ENCODE peak calls at places on chromosomes 1 and 21, in five cellular contexts. One of them, this sample, is unnamed.

GRCh38 chr1:61674221-61674620 is 50.7 kb downstream of the TM2D1 start:
- DNase-seq in SK-N-SH: no peak
- DNase-seq in GM12878: no peak
- DNase-seq in HepG2: no peak
- DNase-seq in K562: no peak
- DNase-seq in this sample: no peak

GRCh38 chr21:26583737-26584136 is 10.7 kb upstream of the CYYR1 start:
- DNase-seq in SK-N-SH: no peak
- DNase-seq in GM12878: no peak
- DNase-seq in HepG2: no peak
- DNase-seq in K562: no peak
- DNase-seq in this sample: no peak

GRCh38 chr1:228088586-228089498 is 6.3 kb downstream of the ARF1 start:
- DNase-seq in SK-N-SH: no peak
- DNase-seq in GM12878: no peak
- DNase-seq in HepG2: no peak
- DNase-seq in K562: no peak
- DNase-seq in this sample: peak

GRCh38 chr21:39867198-39867650 is at the start of gene PCP4:
- DNase-seq in SK-N-SH: peak
- DNase-seq in GM12878: no peak
- DNase-seq in HepG2: peak
- DNase-seq in K562: peak
- DNase-seq in this sample: no peak

GRCh38 chr1:228873714-228874113 is 138.4 kb downstream of the RHOU start:
- DNase-seq in SK-N-SH: no peak
- DNase-seq in GM12878: no peak
- DNase-seq in HepG2: no peak
- DNase-seq in K562: no peak
- DNase-seq in this sample: no peak

GRCh38 chr1:93581917-93582850 is 99.5 kb downstream of the BCAR3 start:
- DNase-seq in SK-N-SH: no peak
- DNase-seq in GM12878: no peak
- DNase-seq in HepG2: no peak
- DNase-seq in K562: no peak
- DNase-seq in this sample: no peak

GRCh38 chr1:233294991-233295774 is at the start of gene PCNX2:
- DNase-seq in SK-N-SH: peak
- DNase-seq in GM12878: no peak
- DNase-seq in HepG2: no peak
- DNase-seq in K562: peak
- DNase-seq in this sample: no peak

GRCh38 chr1:42133809-42134526 is 19.2 kb upstream of the GUCA2B start:
- DNase-seq in SK-N-SH: no peak
- DNase-seq in GM12878: no peak
- DNase-seq in HepG2: no peak
- DNase-seq in K562: no peak
- DNase-seq in this sample: no peak

GRCh38 chr21:14977814-14978213 is 87.0 kb downstream of the NRIP1 start:
- DNase-seq in SK-N-SH: no peak
- DNase-seq in GM12878: no peak
- DNase-seq in HepG2: no peak
- DNase-seq in K562: no peak
- DNase-seq in this sample: no peak

GRCh38 chr1:94792876-94793605 is 27.1 kb upstream of the SLC44A3 start:
- DNase-seq in SK-N-SH: no peak
- DNase-seq in GM12878: no peak
- DNase-seq in HepG2: peak
- DNase-seq in K562: no peak
- DNase-seq in this sample: no peak

GRCh38 chr1:34924759-34925555 is 4.5 kb downstream of the DLGAP3 start:
- DNase-seq in SK-N-SH: no peak
- DNase-seq in GM12878: no peak
- DNase-seq in HepG2: peak
- DNase-seq in K562: peak
- DNase-seq in this sample: peak

GRCh38 chr1:100445565-100445964 is 92.4 kb upstream of the GPR88 start:
- DNase-seq in SK-N-SH: no peak
- DNase-seq in GM12878: no peak
- DNase-seq in HepG2: no peak
- DNase-seq in K562: no peak
- DNase-seq in this sample: no peak

GRCh38 chr1:89799495-89799894 is 21.3 kb upstream of the LRRC8D start:
- DNase-seq in SK-N-SH: no peak
- DNase-seq in GM12878: no peak
- DNase-seq in HepG2: no peak
- DNase-seq in K562: no peak
- DNase-seq in this sample: no peak

GRCh38 chr1:46380004-46380403 is 14.1 kb upstream of the FAAH start:
- DNase-seq in SK-N-SH: no peak
- DNase-seq in GM12878: no peak
- DNase-seq in HepG2: no peak
- DNase-seq in K562: no peak
- DNase-seq in this sample: no peak

GRCh38 chr1:198316681-198317080 is 159.9 kb downstream of the NEK7 start:
- DNase-seq in SK-N-SH: no peak
- DNase-seq in GM12878: no peak
- DNase-seq in HepG2: no peak
- DNase-seq in K562: no peak
- DNase-seq in this sample: no peak

GRCh38 chr1:19739628-19740027 is 60.1 kb downstream of the TMCO4 start:
- DNase-seq in SK-N-SH: no peak
- DNase-seq in GM12878: no peak
- DNase-seq in HepG2: no peak
- DNase-seq in K562: no peak
- DNase-seq in this sample: no peak

GRCh38 chr1:207027221-207027777 is 5.3 kb downstream of the C1orf116 start:
- DNase-seq in SK-N-SH: no peak
- DNase-seq in GM12878: no peak
- DNase-seq in HepG2: no peak
- DNase-seq in K562: no peak
- DNase-seq in this sample: no peak

GRCh38 chr1:6935379-6936307 is 150.4 kb downstream of the CAMTA1 start:
- DNase-seq in SK-N-SH: peak
- DNase-seq in GM12878: no peak
- DNase-seq in HepG2: no peak
- DNase-seq in K562: no peak
- DNase-seq in this sample: no peak

GRCh38 chr1:160423966-160424365 is 23.6 kb downstream of the VANGL2 start:
- DNase-seq in SK-N-SH: no peak
- DNase-seq in GM12878: no peak
- DNase-seq in HepG2: no peak
- DNase-seq in K562: no peak
- DNase-seq in this sample: no peak

GRCh38 chr1:34113887-34114286 is 51.1 kb downstream of the CSMD2 start:
- DNase-seq in SK-N-SH: peak
- DNase-seq in GM12878: no peak
- DNase-seq in HepG2: peak
- DNase-seq in K562: no peak
- DNase-seq in this sample: no peak

GRCh38 chr1:114470681-114471080 is 40.3 kb downstream of the TRIM33 start:
- DNase-seq in SK-N-SH: no peak
- DNase-seq in GM12878: no peak
- DNase-seq in HepG2: no peak
- DNase-seq in K562: no peak
- DNase-seq in this sample: no peak

GRCh38 chr1:10917513-10918454 is 94.7 kb upstream of the TARDBP start:
- DNase-seq in SK-N-SH: no peak
- DNase-seq in GM12878: no peak
- DNase-seq in HepG2: no peak
- DNase-seq in K562: no peak
- DNase-seq in this sample: peak

GRCh38 chr1:93516164-93516563 is 68.2 kb downstream of the FNBP1L start:
- DNase-seq in SK-N-SH: no peak
- DNase-seq in GM12878: peak
- DNase-seq in HepG2: no peak
- DNase-seq in K562: no peak
- DNase-seq in this sample: no peak

GRCh38 chr1:231584117-231584516 is 42.5 kb upstream of the DISC1 start:
- DNase-seq in SK-N-SH: peak
- DNase-seq in GM12878: no peak
- DNase-seq in HepG2: peak
- DNase-seq in K562: no peak
- DNase-seq in this sample: peak

GRCh38 chr1:201274616-201275265 is 8.6 kb upstream of the PKP1 start:
- DNase-seq in SK-N-SH: no peak
- DNase-seq in GM12878: no peak
- DNase-seq in HepG2: no peak
- DNase-seq in K562: no peak
- DNase-seq in this sample: no peak

DNA sequence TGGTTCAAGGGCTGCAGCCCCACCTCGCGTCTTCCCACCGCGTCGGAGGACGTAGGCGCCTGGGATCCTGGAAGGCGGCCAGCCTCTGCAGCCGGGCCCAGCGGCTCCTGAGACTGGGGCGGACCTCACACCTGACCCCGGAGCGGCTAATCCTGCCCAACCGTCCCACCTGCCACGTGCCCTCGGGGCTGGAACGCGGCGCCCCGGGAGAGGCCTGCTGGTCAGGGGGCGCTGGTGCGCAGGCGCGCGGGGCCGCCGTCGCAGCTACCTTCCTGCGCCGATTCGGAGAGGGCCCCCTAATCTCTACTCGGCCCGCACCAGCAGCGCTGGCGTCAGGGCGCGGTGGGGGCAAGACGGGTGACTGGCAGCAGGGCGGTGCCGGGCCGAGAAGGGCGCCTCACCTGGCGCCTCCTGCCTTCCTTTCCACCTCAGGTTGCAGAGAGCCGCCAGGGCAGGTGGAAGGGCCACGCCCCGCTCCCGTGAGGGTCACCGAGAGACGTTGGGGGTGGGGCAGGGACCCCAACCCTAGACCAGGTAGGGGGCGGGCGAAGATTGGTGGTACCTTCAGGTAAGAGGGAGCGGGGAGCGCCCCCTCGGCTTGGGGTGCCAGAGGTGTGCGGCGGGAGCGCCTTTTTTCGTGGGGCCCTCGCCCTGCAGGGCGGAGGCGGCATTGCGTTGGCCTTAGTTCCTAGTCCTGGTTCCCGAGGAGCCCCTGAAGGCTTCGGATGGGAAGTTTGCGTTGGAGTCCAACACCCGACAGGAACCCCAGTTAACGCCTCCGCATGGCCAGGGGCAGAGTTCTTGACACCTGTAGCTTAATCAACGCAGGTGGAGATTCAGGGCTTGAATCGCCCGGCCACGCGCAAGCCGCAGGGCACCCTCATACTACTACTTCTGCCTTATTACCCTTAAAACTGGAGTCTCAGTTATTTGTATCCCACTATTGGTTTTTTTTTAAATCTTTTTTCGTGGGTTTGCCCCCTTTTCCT is at the start of gene TDRD5:
- DNase-seq in SK-N-SH: peak
- DNase-seq in GM12878: no peak
- DNase-seq in HepG2: no peak
- DNase-seq in K562: peak
- DNase-seq in this sample: no peak
- TF ChIP-seq REST in SK-N-SH: no peak
- TF ChIP-seq REST in GM12878: no peak
- TF ChIP-seq REST in HepG2: no peak
- TF ChIP-seq REST in K562: no peak
- TF ChIP-seq REST in this sample: no peak

GRCh38 chr1:21909286-21909759 is 27.8 kb downstream of the HSPG2 start:
- DNase-seq in SK-N-SH: no peak
- DNase-seq in GM12878: no peak
- DNase-seq in HepG2: no peak
- DNase-seq in K562: no peak
- DNase-seq in this sample: no peak
- TF ChIP-seq GABPA in SK-N-SH: no peak
- TF ChIP-seq GABPA in GM12878: no peak
- TF ChIP-seq GABPA in HepG2: no peak
- TF ChIP-seq GABPA in K562: no peak
- TF ChIP-seq GABPA in this sample: no peak

GRCh38 chr21:36854391-36854790 is 112.1 kb downstream of the HLCS start:
- DNase-seq in SK-N-SH: peak
- DNase-seq in GM12878: no peak
- DNase-seq in HepG2: peak
- DNase-seq in K562: peak
- DNase-seq in this sample: peak
- TF ChIP-seq CTCF in SK-N-SH: peak
- TF ChIP-seq CTCF in GM12878: peak
- TF ChIP-seq CTCF in HepG2: peak
- TF ChIP-seq CTCF in K562: peak
- TF ChIP-seq CTCF in this sample: peak

GRCh38 chr1:4021895-4022268 is 121.8 kb upstream of the C1orf174 start:
- DNase-seq in SK-N-SH: no peak
- DNase-seq in GM12878: no peak
- DNase-seq in HepG2: no peak
- DNase-seq in K562: no peak
- DNase-seq in this sample: no peak
- TF ChIP-seq REST in SK-N-SH: no peak
- TF ChIP-seq REST in GM12878: no peak
- TF ChIP-seq REST in HepG2: no peak
- TF ChIP-seq REST in K562: no peak
- TF ChIP-seq REST in this sample: no peak

DNA sequence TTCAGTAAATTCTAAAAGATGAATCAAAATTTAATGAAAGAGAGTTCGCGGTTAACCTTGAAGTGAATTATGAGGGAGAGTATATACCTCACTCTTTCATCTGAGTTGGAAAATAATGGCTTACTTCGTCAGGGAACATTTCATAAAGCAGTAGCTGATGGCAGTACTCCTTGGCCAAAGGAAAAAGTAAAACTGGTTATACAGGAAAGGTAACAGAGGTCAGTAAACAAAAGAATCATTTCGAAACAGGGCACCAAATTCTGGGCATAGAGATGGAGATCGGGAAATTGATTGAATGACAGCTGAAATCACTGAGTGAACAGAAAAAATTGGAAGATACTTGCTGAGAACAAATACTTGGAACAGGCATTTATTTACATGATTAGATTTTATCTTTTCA is 199.0 kb downstream of the OLFM3 start:
- DNase-seq in SK-N-SH: no peak
- DNase-seq in GM12878: no peak
- DNase-seq in HepG2: no peak
- DNase-seq in K562: no peak
- DNase-seq in this sample: no peak
- TF ChIP-seq GABPA in SK-N-SH: no peak
- TF ChIP-seq GABPA in GM12878: no peak
- TF ChIP-seq GABPA in HepG2: no peak
- TF ChIP-seq GABPA in K562: no peak
- TF ChIP-seq GABPA in this sample: no peak

GRCh38 chr1:147815503-147815902 is 55.1 kb upstream of the GJA5 start:
- DNase-seq in SK-N-SH: no peak
- DNase-seq in GM12878: no peak
- DNase-seq in HepG2: no peak
- DNase-seq in K562: peak
- DNase-seq in this sample: no peak
- TF ChIP-seq CTCF in SK-N-SH: no peak
- TF ChIP-seq CTCF in GM12878: no peak
- TF ChIP-seq CTCF in HepG2: peak
- TF ChIP-seq CTCF in K562: peak
- TF ChIP-seq CTCF in this sample: no peak

GRCh38 chr1:23736437-23737134 is 6.7 kb upstream of the ELOA start:
- DNase-seq in SK-N-SH: no peak
- DNase-seq in GM12878: no peak
- DNase-seq in HepG2: no peak
- DNase-seq in K562: no peak
- DNase-seq in this sample: no peak
- TF ChIP-seq REST in SK-N-SH: no peak
- TF ChIP-seq REST in GM12878: no peak
- TF ChIP-seq REST in HepG2: no peak
- TF ChIP-seq REST in K562: no peak
- TF ChIP-seq REST in this sample: no peak

This sample was measured in HL-60.